ENCODE peak calls at places on chromosomes 7 and 10, in five cellular contexts. H is left ventricle myocardium inferior; M is fibroblast of pulmonary artery; N is activated CD4-positive, alpha-beta T cell treated with anti-CD3 and anti-CD28 coated beads, Interleukin-2, amount 50 U/mL, for 24 hours; C is PC-3. Y is an unnamed sample.

GRCh38 chr10:110358869-110359629 is 54.3 kb upstream of the SMNDC1 start:
- DNase-seq in N (no peak), H (peak), M (no peak), C (peak), Y (peak)

GRCh38 chr7:78576196-78576595 is 777.6 kb downstream of the PHTF2 start:
- DNase-seq in N (no peak), M (no peak), C (peak), H (no peak), Y (no peak)

GRCh38 chr10:13352519-13352918 is 4.4 kb upstream of the SEPHS1 start:
- DNase-seq in C (no peak), N (no peak), H (no peak), M (no peak), Y (no peak)

GRCh38 chr7:7765422-7765821 is 47.0 kb upstream of the RPA3 start:
- DNase-seq in H (no peak), C (peak), M (no peak), N (no peak), Y (peak)

GRCh38 chr10:50619171-50619570 is 4.6 kb downstream of the SGMS1 start:
- DNase-seq in C (no peak), H (no peak), N (no peak), M (no peak), Y (no peak)

GRCh38 chr7:130127404-130128395 is 57.4 kb downstream of the KLHDC10 start:
- DNase-seq in C (no peak), N (no peak), M (peak), H (no peak), Y (no peak)

GRCh38 chr7:2771274-2771711 is 72.8 kb downstream of the GNA12 start:
- DNase-seq in H (no peak), M (peak), C (no peak), N (no peak), Y (no peak)

GRCh38 chr7:22617166-22617565 is 109.8 kb upstream of the IL6 start:
- DNase-seq in N (no peak), C (no peak), H (no peak), M (no peak), Y (no peak)

GRCh38 chr7:112981966-112982365 is 104.7 kb downstream of the GPR85 start:
- DNase-seq in C (no peak), M (no peak), N (no peak), H (no peak), Y (no peak)

GRCh38 chr10:44056206-44056605 is 328.7 kb downstream of the CXCL12 start:
- DNase-seq in C (no peak), H (peak), N (no peak), M (no peak), Y (no peak)

Y was measured in RWPE1.